ENCODE peak calls at places on chromosomes 6 and 20, in seven cellular contexts. M, Z, O, J, V, W and G are unnamed samples.

GRCh38 chr20:59808729-59809381 is 124.6 kb downstream of the SYCP2 start:
- DNase-seq in M (no peak), Z (no peak), O (no peak), J (peak), V (no peak), W (no peak), G (no peak)

GRCh38 chr6:799769-800168 is 106.8 kb upstream of the EXOC2 start:
- DNase-seq in M (no peak), Z (no peak), O (no peak), J (no peak), V (no peak), W (no peak), G (no peak)

GRCh38 chr6:53986721-53987526 is 124.3 kb upstream of the MLIP start:
- DNase-seq in M (peak), Z (no peak), O (no peak), J (peak), V (no peak), W (no peak), G (no peak)

GRCh38 chr20:62589720-62590119 is 52.6 kb upstream of the SLCO4A1 start:
- DNase-seq in M (no peak), Z (no peak), O (no peak), J (no peak), V (no peak), W (no peak), G (no peak)

GRCh38 chr6:151307501-151307900 is 67.7 kb downstream of the AKAP12 start:
- DNase-seq in M (no peak), Z (no peak), O (no peak), J (no peak), V (no peak), W (no peak), G (no peak)

GRCh38 chr6:127317275-127318128 is 25.9 kb downstream of the ECHDC1 start:
- DNase-seq in M (no peak), Z (no peak), O (no peak), J (no peak), V (no peak), W (no peak), G (no peak)

GRCh38 chr6:135575629-135576028 is 78.1 kb upstream of the AHI1 start:
- DNase-seq in M (no peak), Z (no peak), O (no peak), J (no peak), V (no peak), W (no peak), G (no peak)

GRCh38 chr20:49399329-49399728 is 83.1 kb downstream of the KCNB1 start:
- DNase-seq in M (no peak), Z (no peak), O (no peak), J (no peak), V (no peak), W (no peak), G (no peak)

GRCh38 chr6:30554404-30554803 is 1.9 kb downstream of the GNL1 start:
- DNase-seq in M (no peak), Z (no peak), O (no peak), J (no peak), V (no peak), W (no peak), G (no peak)

GRCh38 chr20:2086177-2086979 is 15.2 kb upstream of the STK35 start:
- DNase-seq in M (no peak), Z (no peak), O (no peak), J (no peak), V (no peak), W (no peak), G (no peak)

GRCh38 chr6:13005994-13006393 is 289.4 kb downstream of the PHACTR1 start:
- DNase-seq in M (no peak), Z (no peak), O (no peak), J (peak), V (no peak), W (peak), G (no peak)

GRCh38 chr6:35907750-35908149 is 13.1 kb downstream of the SRPK1 start:
- DNase-seq in M (no peak), Z (no peak), O (no peak), J (no peak), V (no peak), W (no peak), G (no peak)

GRCh38 chr6:35905841-35906498 is 14.9 kb downstream of the SRPK1 start:
- DNase-seq in M (peak), Z (no peak), O (no peak), J (no peak), V (no peak), W (no peak), G (no peak)

GRCh38 chr6:35905141-35905785 is 15.6 kb downstream of the SRPK1 start:
- DNase-seq in M (no peak), Z (no peak), O (no peak), J (no peak), V (no peak), W (no peak), G (no peak)

GRCh38 chr6:35903679-35904078 is 17.2 kb downstream of the SRPK1 start:
- DNase-seq in M (no peak), Z (no peak), O (no peak), J (no peak), V (no peak), W (no peak), G (no peak)

DNA sequence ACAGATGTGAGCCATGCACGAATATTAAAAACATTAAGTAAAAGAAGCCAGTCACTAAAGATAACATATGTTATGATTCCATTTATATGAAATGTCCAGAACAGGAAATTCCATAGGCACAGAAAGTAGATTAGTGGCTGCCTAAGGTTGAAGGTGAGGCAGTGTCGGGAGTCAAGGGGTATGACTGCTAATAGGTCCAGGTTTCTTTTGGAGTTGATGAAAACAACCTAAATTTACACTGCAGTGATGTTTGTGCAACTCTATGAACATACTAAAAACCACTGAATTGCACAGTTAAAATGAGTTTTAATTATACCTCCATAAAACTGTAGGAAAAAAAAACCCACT is 14.4 kb downstream of the SRPK1 start:
- DNase-seq in M (no peak), Z (no peak), O (no peak), J (no peak), V (no peak), W (no peak), G (no peak)
- H3K27ac ChIP-seq in M (no peak), Z (no peak), O (no peak), J (no peak), V (no peak), W (no peak), G (no peak)

DNA sequence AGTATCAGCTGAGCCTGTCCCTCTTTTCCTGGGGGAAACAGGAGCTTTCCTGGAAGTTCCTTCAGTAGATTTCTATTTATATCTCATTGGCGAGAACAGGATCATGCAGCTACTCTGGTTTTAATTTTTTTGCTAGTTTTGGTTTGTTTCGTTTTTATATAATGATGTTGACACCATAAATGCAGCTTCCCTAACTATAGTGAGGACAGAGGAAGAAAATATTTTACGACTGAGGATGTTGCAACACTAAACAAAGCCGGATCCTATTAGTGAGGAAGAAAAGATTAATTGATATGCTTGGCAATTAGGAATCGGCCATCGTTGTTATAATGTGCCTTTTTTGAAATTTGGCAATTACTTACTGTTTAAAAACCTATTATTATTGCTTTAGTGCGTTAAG is 16.6 kb downstream of the KDM1B start:
- DNase-seq in M (no peak), Z (no peak), O (no peak), J (no peak), V (no peak), W (no peak), G (no peak)
- H3K27ac ChIP-seq in M (no peak), Z (no peak), O (no peak), J (no peak), V (no peak), W (no peak), G (no peak)

GRCh38 chr6:125700591-125701353 is 48.7 kb upstream of the HEY2 start:
- DNase-seq in M (no peak), Z (no peak), O (no peak), J (no peak), V (no peak), W (no peak), G (no peak)

GRCh38 chr6:125701354-125701668 is 48.1 kb upstream of the HEY2 start:
- DNase-seq in M (no peak), Z (no peak), O (no peak), J (no peak), V (no peak), W (no peak), G (no peak)

DNA sequence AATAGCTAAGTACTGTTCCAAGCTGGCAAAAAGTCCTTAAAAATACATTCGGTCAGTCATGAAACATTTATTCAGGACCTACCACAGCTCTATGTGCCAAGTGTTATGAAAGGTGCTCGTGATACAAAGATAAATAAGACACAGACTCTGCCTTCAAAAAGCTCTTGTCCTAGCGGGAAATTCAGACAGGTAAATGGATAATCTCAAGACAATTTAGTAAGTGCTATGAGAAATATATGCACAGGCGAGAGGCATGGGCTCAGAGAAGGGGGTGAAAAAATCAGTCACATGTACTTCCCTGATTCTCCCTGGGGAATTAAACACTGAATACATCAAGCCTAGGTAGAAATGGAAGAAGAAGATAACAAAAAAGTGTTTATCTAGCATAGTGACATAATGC is 49.8 kb upstream of the HEY2 start:
- DNase-seq in M (no peak), Z (no peak), O (no peak), J (no peak), V (no peak), W (no peak), G (no peak)
- H3K27ac ChIP-seq in M (no peak), Z (no peak), O (no peak), J (no peak), V (no peak), W (no peak), G (no peak)

DNA sequence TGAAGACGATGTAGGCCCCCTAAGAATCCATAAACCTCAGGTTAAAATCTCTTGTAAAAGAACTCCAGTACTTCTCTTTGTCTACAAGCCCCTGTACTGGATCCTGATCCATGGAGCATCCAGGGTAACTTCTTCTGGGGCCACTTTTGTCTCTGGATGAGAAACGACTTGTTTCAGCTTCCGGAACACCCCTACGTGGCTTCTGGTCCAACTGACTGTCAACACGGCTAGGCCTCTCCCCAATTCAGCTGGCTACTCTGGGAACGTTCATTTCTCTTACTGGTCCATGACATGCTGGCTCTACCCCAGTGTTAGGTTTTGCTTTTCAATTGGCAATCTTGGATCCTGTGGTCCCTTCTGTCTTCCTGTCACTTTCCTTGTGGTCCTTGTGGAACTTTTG is 198.0 kb downstream of the BACH2 start:
- DNase-seq in M (peak), Z (no peak), O (no peak), J (no peak), V (no peak), W (peak), G (no peak)
- H3K27ac ChIP-seq in M (peak), Z (peak), O (peak), J (peak), V (no peak), W (peak), G (peak)